ENCODE peak calls at places on chromosomes 7 and 10, in nine cellular contexts. X is AG10803; T is naive thymus-derived CD8-positive, alpha-beta T cell; F is fibroblast of the aortic adventitia; Y is stimulated activated CD4-positive, alpha-beta T cell treated with anti-CD3 and anti-CD28 coated beads, Interleukin-2, amount 100 ng/mL, for 4 hours; A is H54; M is left cardiac atrium; G is effector memory CD4-positive, alpha-beta T cell; O is cerebellum. P is an unnamed sample.

GRCh38 chr7:18541189-18541870 is 45.8 kb downstream of the HDAC9 start:
- DNase-seq in X (peak), T (no peak), F (peak), Y (no peak), A (peak), M (peak), G (no peak), O (peak), P (peak)

GRCh38 chr7:155296788-155297516 is 726 bp upstream of the INSIG1 start:
- DNase-seq in X (peak), T (peak), F (peak), Y (peak), A (peak), M (peak), G (peak), O (peak), P (peak)

GRCh38 chr7:112416127-112416526 is 34.1 kb upstream of the IFRD1 start:
- DNase-seq in X (peak), T (no peak), F (no peak), Y (no peak), A (no peak), M (no peak), G (no peak), O (no peak), P (no peak)

GRCh38 chr10:129631870-129632623 is 165.0 kb downstream of the MGMT start:
- DNase-seq in X (no peak), T (no peak), F (no peak), Y (no peak), A (no peak), M (no peak), G (no peak), O (no peak), P (no peak)

GRCh38 chr10:83625831-83626360 is 513.4 kb upstream of the GHITM start:
- DNase-seq in X (no peak), T (no peak), F (no peak), Y (no peak), A (no peak), M (no peak), G (no peak), O (no peak), P (no peak)

GRCh38 chr7:1475393-1475792 is 16.1 kb upstream of the MICALL2 start:
- DNase-seq in X (no peak), T (no peak), F (no peak), Y (no peak), A (no peak), M (no peak), G (no peak), O (no peak), P (no peak)

GRCh38 chr10:6061056-6061455 is 1.1 kb downstream of the IL2RA start:
- DNase-seq in X (no peak), T (no peak), F (no peak), Y (no peak), A (no peak), M (no peak), G (no peak), O (no peak), P (no peak)

GRCh38 chr7:84855758-84856157 is 331.1 kb downstream of the SEMA3D start:
- DNase-seq in X (no peak), T (no peak), F (no peak), Y (no peak), A (no peak), M (no peak), G (no peak), O (no peak), P (no peak)

GRCh38 chr7:28151965-28152364 is 28.6 kb downstream of the JAZF1 start:
- DNase-seq in X (no peak), T (no peak), F (no peak), Y (no peak), A (no peak), M (no peak), G (no peak), O (no peak), P (no peak)

GRCh38 chr10:86801995-86802394 is 45.6 kb downstream of the BMPR1A start:
- DNase-seq in X (no peak), T (no peak), F (no peak), Y (no peak), A (no peak), M (no peak), G (no peak), O (no peak), P (no peak)

GRCh38 chr10:127612-128432 is 7.4 kb upstream of the ZMYND11 start:
- DNase-seq in X (no peak), T (peak), F (no peak), Y (no peak), A (no peak), M (no peak), G (no peak), O (no peak), P (no peak)

GRCh38 chr10:25125151-25125550 is 49.6 kb upstream of the GPR158 start:
- DNase-seq in X (no peak), T (no peak), F (no peak), Y (no peak), A (no peak), M (no peak), G (no peak), O (peak), P (peak)

GRCh38 chr7:99742737-99743394 is 7.9 kb upstream of the CYP3A7 start:
- DNase-seq in X (no peak), T (no peak), F (no peak), Y (no peak), A (no peak), M (no peak), G (no peak), O (no peak), P (no peak)

GRCh38 chr10:47336387-47337134 is 11.6 kb upstream of the RBP3 start:
- DNase-seq in X (no peak), T (no peak), F (no peak), Y (no peak), A (peak), M (no peak), G (no peak), O (no peak), P (no peak)

GRCh38 chr10:97574374-97575100 is 2.0 kb downstream of the ANKRD2 start:
- DNase-seq in X (peak), T (no peak), F (peak), Y (no peak), A (peak), M (peak), G (no peak), O (peak), P (peak)

GRCh38 chr10:50740351-50740688 is 584 bp downstream of the ASAH2B start:
- DNase-seq in X (peak), T (peak), F (peak), Y (no peak), A (peak), M (peak), G (no peak), O (peak), P (no peak)

P was measured in BE2C.